ENCODE peak calls at places on chromosomes 5 and 9, in seven cellular contexts. L, M, G, O, J, E and F are unnamed samples.

GRCh38 chr5:92641031-92641962 is 939.7 kb downstream of the NR2F1-AS1 start:
- DNase-seq in L (peak; percentile 6), M (peak; percentile 90), G (no peak), O (peak; percentile 50), J (peak; percentile 52), E (peak; percentile 79), F (no peak)

GRCh38 chr9:91048739-91049138 is 247.1 kb downstream of the SYK start:
- DNase-seq in L (no peak), M (no peak), G (peak; percentile 23), O (no peak), J (no peak), E (no peak), F (no peak)

GRCh38 chr9:91515074-91515687 is 91.5 kb upstream of the NFIL3 start:
- DNase-seq in L (no peak), M (peak; percentile 3), G (no peak), O (no peak), J (no peak), E (no peak), F (peak; percentile 87)

GRCh38 chr5:124655943-124656459 is 90.4 kb downstream of the ZNF608 start:
- DNase-seq in L (peak; percentile 62), M (peak; percentile 97), G (no peak), O (peak; percentile 57), J (peak; percentile 78), E (peak; percentile 97), F (peak; percentile 18)

GRCh38 chr9:13027834-13028233 is 251.7 kb downstream of the MPDZ start:
- DNase-seq in L (no peak), M (no peak), G (no peak), O (no peak), J (no peak), E (no peak), F (no peak)

GRCh38 chr5:179697108-179697507 is 1.7 kb upstream of the CANX start:
- DNase-seq in L (no peak), M (no peak), G (no peak), O (no peak), J (no peak), E (no peak), F (no peak)

GRCh38 chr9:107975426-107976010 is 485.9 kb upstream of the KLF4 start:
- DNase-seq in L (no peak), M (no peak), G (no peak), O (no peak), J (no peak), E (no peak), F (no peak)

GRCh38 chr5:157994271-157994691 is 135.3 kb upstream of the CLINT1 start:
- DNase-seq in L (no peak), M (no peak), G (no peak), O (no peak), J (no peak), E (no peak), F (no peak)

GRCh38 chr5:113224605-113225065 is 210.2 kb downstream of the TSSK1B start:
- DNase-seq in L (no peak), M (peak; percentile 96), G (no peak), O (no peak), J (no peak), E (peak; percentile 18), F (no peak)

GRCh38 chr9:96417610-96418073 is 528 bp downstream of the ZNF367 start:
- DNase-seq in L (no peak), M (peak; percentile 6), G (no peak), O (peak; percentile 53), J (no peak), E (no peak), F (no peak)
- H3K4me3 ChIP-seq in L (peak overlapping the region; percentile 90), M (peak overlapping the region; percentile 84), G (peak overlapping the region; percentile 82), O (peak overlapping the region; percentile 90), J (peak overlapping the region; percentile 73), E (peak overlapping the region; percentile 88), F (peak overlapping the region; percentile 78)

GRCh38 chr5:108748010-108748353 is 285 bp downstream of the FER start:
- DNase-seq in L (no peak), M (no peak), G (no peak), O (no peak), J (no peak), E (no peak), F (no peak)

GRCh38 chr5:108747111-108748009 is at the start of gene FER:
- DNase-seq in L (peak; percentile 48), M (peak; percentile 73), G (no peak), O (no peak), J (peak; percentile 75), E (peak; percentile 12), F (peak; percentile 61)

GRCh38 chr5:108753331-108753730 is 5.6 kb downstream of the FER start:
- DNase-seq in L (no peak), M (no peak), G (no peak), O (no peak), J (no peak), E (no peak), F (no peak)

GRCh38 chr5:108749130-108749861 is 1.6 kb downstream of the FER start:
- DNase-seq in L (peak; percentile 38), M (peak; percentile 27), G (no peak), O (peak; percentile 85), J (no peak), E (no peak), F (peak; percentile 50)

DNA sequence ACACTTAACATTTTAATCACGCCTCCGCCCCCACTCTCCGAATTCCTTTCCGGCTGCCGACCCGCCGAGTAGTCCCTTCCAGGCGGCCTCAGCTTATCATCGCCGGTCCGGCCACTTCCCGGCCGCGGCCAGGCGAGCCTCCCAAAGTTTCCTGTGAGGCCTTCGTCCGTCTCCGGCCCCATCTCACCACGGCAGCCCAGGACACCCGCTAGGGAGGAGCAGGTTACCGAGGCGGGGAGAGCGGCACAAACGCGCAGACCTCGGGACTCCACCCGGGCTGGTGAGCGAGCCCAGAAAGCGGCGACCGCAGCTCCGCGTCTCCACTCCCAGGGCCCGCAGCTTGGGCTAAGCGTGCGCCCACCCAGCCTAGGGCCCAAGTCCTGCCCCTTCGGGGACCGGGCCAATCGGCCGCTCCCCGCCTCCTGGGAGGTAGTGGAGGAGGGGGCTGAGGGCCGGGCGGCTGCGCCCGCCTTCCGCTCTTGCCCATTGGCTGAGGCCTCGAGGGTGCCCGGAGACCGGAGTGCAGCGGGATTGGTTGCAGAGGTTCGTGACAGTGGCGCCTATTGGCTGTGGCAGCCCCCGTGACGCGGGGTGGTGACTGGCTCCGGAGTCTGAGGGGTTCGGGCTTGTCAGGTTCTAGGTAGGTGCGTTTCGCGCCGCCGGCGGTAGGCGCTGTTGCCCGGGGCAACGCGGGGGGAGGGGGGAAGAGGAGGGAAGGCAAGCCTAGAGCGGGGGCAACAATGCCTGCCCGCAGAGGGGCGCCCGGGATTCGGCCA is 845 bp downstream of the FER start:
- DNase-seq in L (peak; percentile 95), M (peak; percentile 99), G (peak; percentile 98), O (peak; percentile 97), J (peak; percentile 98), E (peak; percentile 96), F (peak; percentile 99)
- TF ChIP-seq CTCF in L (peak; percentile 17), M (no peak), G (peak; percentile 19), O (peak; percentile 29), J (no peak), E (peak; percentile 69), F (no peak)

GRCh38 chr9:128192601-128193371 is 1.4 kb upstream of the CIZ1 start:
- DNase-seq in L (peak; percentile 88), M (peak; percentile 95), G (no peak), O (peak; percentile 90), J (peak; percentile 95), E (no peak), F (peak; percentile 78)
- TF ChIP-seq MAX in L (peak; percentile 96), M (peak; percentile 70), G (peak; percentile 54), O (peak; percentile 78), J (no peak), E (no peak), F (no peak)

GRCh38 chr5:80185095-80185494 is 70.8 kb downstream of the SERINC5 start:
- DNase-seq in L (no peak), M (no peak), G (no peak), O (no peak), J (no peak), E (no peak), F (no peak)

GRCh38 chr5:80182802-80183645 is 72.8 kb downstream of the SERINC5 start:
- DNase-seq in L (no peak), M (no peak), G (no peak), O (no peak), J (no peak), E (no peak), F (peak; percentile 72)

GRCh38 chr5:80184235-80185023 is 71.4 kb downstream of the SERINC5 start:
- DNase-seq in L (peak; percentile 55), M (no peak), G (no peak), O (no peak), J (no peak), E (peak; percentile 99), F (no peak)

GRCh38 chr5:80177236-80177635 is 78.6 kb downstream of the SERINC5 start:
- DNase-seq in L (no peak), M (no peak), G (no peak), O (no peak), J (no peak), E (no peak), F (peak; percentile 61)

GRCh38 chr5:80181618-80182211 is 74.1 kb downstream of the SERINC5 start:
- DNase-seq in L (peak; percentile 15), M (no peak), G (no peak), O (no peak), J (peak; percentile 88), E (peak; percentile 90), F (peak; percentile 88)
- H3K4me3 ChIP-seq in L (no peak overlapping the region), M (no peak overlapping the region), G (no peak overlapping the region), O (no peak overlapping the region), J (peak overlapping the region; percentile 24), E (no peak overlapping the region), F (peak overlapping the region; percentile 21)

DNA sequence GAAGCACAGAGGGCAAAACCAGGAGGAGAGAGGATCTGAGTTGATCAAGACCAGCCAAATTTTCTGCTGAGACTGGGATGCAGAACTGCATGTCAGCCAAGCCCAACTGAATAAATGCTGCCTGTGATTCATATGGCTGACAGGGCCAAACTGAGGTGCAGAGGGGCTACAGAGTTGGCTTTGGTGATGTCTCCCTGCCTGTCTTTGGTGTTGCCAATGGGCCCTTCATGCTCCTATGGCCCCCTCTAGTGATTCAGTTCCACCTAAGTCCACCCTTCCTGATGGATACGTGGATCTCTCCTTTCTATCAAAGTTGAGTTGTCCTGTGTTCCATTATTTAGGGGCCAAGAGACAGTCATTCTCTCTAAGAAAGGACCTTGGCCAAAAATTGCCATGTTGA is 163.6 kb upstream of the TLE4 start:
- DNase-seq in L (no peak), M (no peak), G (no peak), O (no peak), J (no peak), E (no peak), F (no peak)
- TF ChIP-seq CTCF in L (no peak), M (no peak), G (peak; percentile 39), O (peak; percentile 25), J (no peak), E (no peak), F (no peak)

DNA sequence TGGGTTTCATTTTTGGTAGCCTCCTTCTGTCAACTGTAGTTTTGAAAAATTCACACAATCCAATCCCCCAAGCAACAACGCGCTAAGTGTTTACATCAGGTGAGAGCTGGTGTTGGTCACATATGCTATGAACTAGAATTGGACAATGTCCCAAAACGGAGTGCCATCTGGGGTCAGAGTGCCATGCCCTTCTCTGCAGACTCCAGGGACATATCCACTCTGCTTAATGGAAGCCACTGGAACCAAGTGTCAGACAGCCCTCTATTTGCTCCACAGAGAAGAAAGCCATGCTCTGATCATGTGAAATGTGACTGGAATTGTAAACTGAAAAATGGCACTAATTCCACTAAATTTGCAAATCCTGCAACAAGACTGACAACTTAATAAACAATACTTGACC is 12.2 kb downstream of the ABCA1 start:
- DNase-seq in L (no peak), M (no peak), G (no peak), O (no peak), J (no peak), E (no peak), F (no peak)
- TF ChIP-seq MAX in L (no peak), M (no peak), G (no peak), O (no peak), J (no peak), E (no peak), F (no peak)